ENCODE peak calls at places on chromosome 9, in eight cellular contexts. K, T, Y, D, O, C, S and W are unnamed samples.

GRCh38 chr9:135907446-135908333 is at the start of gene CAMSAP1:
- DNase-seq in C (peak; percentile 90), K (peak; percentile 97), Y (peak; percentile 85), D (peak; percentile 91), T (peak; percentile 98), S (peak; percentile 80), O (peak; percentile 90), W (peak; percentile 92)

GRCh38 chr9:89421595-89421994 is 76.3 kb downstream of the SEMA4D start:
- DNase-seq in O (no peak), Y (no peak), T (no peak), K (no peak), C (no peak), D (no peak), S (no peak), W (no peak)

GRCh38 chr9:17082343-17082742 is 52.5 kb upstream of the CNTLN start:
- DNase-seq in C (peak; percentile 8), O (no peak), Y (no peak), T (no peak), K (peak; percentile 46), D (no peak), S (no peak), W (no peak)

GRCh38 chr9:126524353-126525077 is 89.2 kb upstream of the LMX1B start:
- DNase-seq in S (no peak), T (peak; percentile 67), K (no peak), Y (no peak), D (no peak), C (no peak), O (no peak), W (no peak)

GRCh38 chr9:98607787-98608186 is 100.9 kb downstream of the GABBR2 start:
- DNase-seq in D (no peak), O (no peak), K (no peak), T (no peak), S (no peak), C (no peak), Y (no peak), W (peak; percentile 65)

GRCh38 chr9:112061152-112061740 is 113.9 kb downstream of the SUSD1 start:
- DNase-seq in S (no peak), T (peak; percentile 81), Y (peak; percentile 59), K (peak; percentile 71), C (no peak), O (no peak), D (peak; percentile 51), W (peak; percentile 66)

GRCh38 chr9:136512651-136513066 is 29.8 kb upstream of the SEC16A start:
- DNase-seq in C (no peak), Y (no peak), O (no peak), D (no peak), T (no peak), S (no peak), K (no peak), W (no peak)

GRCh38 chr9:12859704-12860251 is 85.0 kb downstream of the LURAP1L start:
- DNase-seq in T (no peak), S (no peak), C (no peak), O (no peak), K (peak; percentile 93), D (no peak), Y (no peak), W (peak; percentile 78)

GRCh38 chr9:36842560-36843530 is 191.2 kb downstream of the PAX5 start:
- DNase-seq in S (no peak), D (no peak), Y (no peak), O (no peak), K (no peak), C (no peak), T (no peak), W (no peak)

GRCh38 chr9:97529363-97530076 is 28.1 kb downstream of the TMOD1 start:
- DNase-seq in O (no peak), Y (no peak), K (no peak), D (no peak), C (no peak), S (no peak), T (no peak), W (peak; percentile 91)